ENCODE peak calls at places on chromosomes 16 and 17, in six cellular contexts. K, F, Y, X, Z and T are unnamed samples.

GRCh38 chr16:85383836-85384825 is 229.0 kb upstream of the GSE1 start:
- DNase-seq in K (no peak), F (no peak), Y (no peak), X (no peak), Z (no peak), T (no peak)

GRCh38 chr17:41324180-41325075 is 8.9 kb upstream of the KRTAP17-1 start:
- DNase-seq in K (no peak), F (no peak), Y (peak; percentile 37), X (no peak), Z (peak; percentile 70), T (no peak)

GRCh38 chr17:60165976-60166375 is 16.2 kb downstream of the CA4 start:
- DNase-seq in K (no peak), F (no peak), Y (no peak), X (no peak), Z (no peak), T (no peak)

GRCh38 chr17:62898239-62898864 is 67.7 kb upstream of the TANC2 start:
- DNase-seq in K (peak; percentile 63), F (no peak), Y (peak; percentile 40), X (no peak), Z (no peak), T (peak; percentile 34)

GRCh38 chr17:692116-692515 is 22.5 kb downstream of the VPS53 start:
- DNase-seq in K (peak; percentile 45), F (no peak), Y (peak; percentile 57), X (no peak), Z (no peak), T (peak; percentile 90)

GRCh38 chr16:53952215-53953208 is 248.6 kb downstream of the FTO start:
- DNase-seq in K (peak; percentile 51), F (no peak), Y (peak; percentile 70), X (peak; percentile 5), Z (no peak), T (no peak)

GRCh38 chr16:10939649-10940206 is 2.5 kb downstream of the DEXI start:
- DNase-seq in K (no peak), F (no peak), Y (no peak), X (no peak), Z (no peak), T (no peak)

GRCh38 chr17:30363715-30364202 is 15.0 kb upstream of the CPD start:
- DNase-seq in K (peak; percentile 49), F (no peak), Y (peak; percentile 89), X (peak; percentile 60), Z (no peak), T (peak; percentile 81)

GRCh38 chr16:78563905-78564304 is 464.5 kb downstream of the WWOX start:
- DNase-seq in K (no peak), F (no peak), Y (no peak), X (no peak), Z (no peak), T (no peak)

GRCh38 chr16:89565256-89565505 is 4.7 kb downstream of the RPL13 start:
- DNase-seq in K (no peak), F (no peak), Y (no peak), X (no peak), Z (no peak), T (no peak)

GRCh38 chr16:57213462-57213861 is 27.3 kb downstream of the RSPRY1 start:
- DNase-seq in K (no peak), F (no peak), Y (no peak), X (no peak), Z (no peak), T (no peak)

GRCh38 chr16:4314532-4315184 is 1.2 kb upstream of the GLIS2 start:
- DNase-seq in K (peak; percentile 66), F (no peak), Y (peak; percentile 46), X (no peak), Z (peak; percentile 58), T (peak; percentile 42)

GRCh38 chr16:27436921-27437650 is 35.1 kb downstream of the IL21R start:
- DNase-seq in K (no peak), F (no peak), Y (no peak), X (no peak), Z (no peak), T (no peak)

GRCh38 chr17:2179615-2180295 is 123.8 kb downstream of the SMG6 start:
- DNase-seq in K (peak; percentile 99), F (peak; percentile 60), Y (peak; percentile 99), X (no peak), Z (no peak), T (peak; percentile 49)

GRCh38 chr16:69384974-69385373 is 833 bp downstream of the TERF2 start:
- DNase-seq in K (no peak), F (no peak), Y (no peak), X (peak; percentile 21), Z (no peak), T (no peak)

GRCh38 chr17:32927201-32927723 is 691 bp upstream of the TMEM98 start:
- DNase-seq in K (no peak), F (no peak), Y (no peak), X (no peak), Z (peak; percentile 57), T (no peak)

GRCh38 chr16:29815032-29815721 is 775 bp upstream of the PAGR1 start:
- DNase-seq in K (no peak), F (no peak), Y (peak; percentile 21), X (no peak), Z (no peak), T (no peak)

GRCh38 chr17:51995797-51996403 is 162.6 kb downstream of the CA10 start:
- DNase-seq in K (no peak), F (no peak), Y (no peak), X (no peak), Z (no peak), T (no peak)

GRCh38 chr16:26963109-26963508 is 103.6 kb upstream of the C16orf82 start:
- DNase-seq in K (peak; percentile 26), F (no peak), Y (peak; percentile 44), X (no peak), Z (no peak), T (no peak)

GRCh38 chr17:17067277-17067676 is 25.0 kb downstream of the MPRIP start:
- DNase-seq in K (peak; percentile 57), F (no peak), Y (peak; percentile 54), X (no peak), Z (peak; percentile 76), T (peak; percentile 33)

GRCh38 chr16:83627996-83628395 is 179.8 kb upstream of the HSBP1 start:
- DNase-seq in K (no peak), F (no peak), Y (no peak), X (no peak), Z (no peak), T (no peak)

GRCh38 chr16:87012954-87013938 is 303.9 kb downstream of the C16orf95 start:
- DNase-seq in K (no peak), F (no peak), Y (no peak), X (no peak), Z (no peak), T (no peak)

GRCh38 chr16:9192746-9193145 is 101.3 kb downstream of the HAPSTR1 start:
- DNase-seq in K (no peak), F (no peak), Y (no peak), X (no peak), Z (no peak), T (no peak)

GRCh38 chr17:1197379-1197778 is 17.6 kb upstream of the ABR start:
- DNase-seq in K (peak; percentile 57), F (no peak), Y (peak; percentile 89), X (no peak), Z (no peak), T (no peak)

GRCh38 chr17:58172369-58173071 is 5.7 kb downstream of the OR4D2 start:
- DNase-seq in K (peak; percentile 9), F (no peak), Y (peak; percentile 62), X (peak; percentile 58), Z (peak; percentile 58), T (no peak)

GRCh38 chr17:42291136-42291535 is 2.8 kb downstream of the STAT5A start:
- DNase-seq in K (no peak), F (no peak), Y (no peak), X (no peak), Z (no peak), T (no peak)

GRCh38 chr16:73092236-73092781 is 44.4 kb upstream of the ZFHX3 start:
- DNase-seq in K (no peak), F (no peak), Y (peak; percentile 22), X (no peak), Z (no peak), T (no peak)

GRCh38 chr16:72112452-72112792 is 18.8 kb downstream of the DHX38 start:
- DNase-seq in K (no peak), F (no peak), Y (no peak), X (no peak), Z (no peak), T (no peak)

GRCh38 chr17:2863204-2863603 is 67.0 kb downstream of the RAP1GAP2 start:
- DNase-seq in K (no peak), F (no peak), Y (no peak), X (no peak), Z (no peak), T (no peak)

GRCh38 chr17:59848778-59849177 is 44.0 kb downstream of the TUBD1 start:
- DNase-seq in K (peak; percentile 78), F (no peak), Y (peak; percentile 91), X (no peak), Z (peak; percentile 67), T (no peak)

GRCh38 chr17:27741971-27742370 is 58.4 kb downstream of the NOS2 start:
- DNase-seq in K (no peak), F (no peak), Y (no peak), X (no peak), Z (no peak), T (no peak)
- TF ChIP-seq CTCF in K (no peak), F (no peak), Y (no peak), X (no peak), Z (no peak), T (no peak)

GRCh38 chr17:46010597-46011186 is 11.6 kb downstream of the STH start:
- DNase-seq in K (no peak), F (no peak), Y (no peak), X (no peak), Z (no peak), T (no peak)
- TF ChIP-seq CTCF in K (no peak), F (no peak), Y (peak; percentile 17), X (no peak), Z (peak; percentile 14), T (no peak)

GRCh38 chr17:35135322-35135721 is 6.8 kb downstream of the NLE1 start:
- DNase-seq in K (no peak), F (no peak), Y (no peak), X (no peak), Z (no peak), T (no peak)
- TF ChIP-seq CTCF in K (no peak), F (no peak), Y (no peak), X (no peak), Z (no peak), T (no peak)

GRCh38 chr16:6958184-6958583 is 374.5 kb upstream of the RBFOX1 start:
- DNase-seq in K (no peak), F (no peak), Y (no peak), X (no peak), Z (no peak), T (no peak)
- TF ChIP-seq CTCF in K (no peak), F (no peak), Y (no peak), X (no peak), Z (no peak), T (no peak)